ENCODE peak calls at places on chromosome 3, in five cellular contexts. V is CD4-positive, alpha-beta T cell; T is fibroblast of lung; R is CD8-positive, alpha-beta T cell; Q is Panc1. F is an unnamed sample. For H3K9me3, the result is how much of the 10 kb centered on the place peaks cover.

GRCh38 chr3:46978985-46979944 is at the start of gene NBEAL2:
- DNase-seq in T (peak), V (peak), Q (peak), R (peak), F (peak)

GRCh38 chr3:18648868-18649450 is 223.8 kb upstream of the SATB1 start:
- DNase-seq in Q (no peak), R (no peak), V (no peak), T (no peak), F (no peak)

GRCh38 chr3:135792174-135792573 is 173.4 kb upstream of the PPP2R3A start:
- DNase-seq in R (no peak), Q (no peak), V (no peak), T (no peak), F (no peak)

GRCh38 chr3:114393367-114394072 is 99.7 kb downstream of the TIGIT start:
- DNase-seq in R (no peak), T (no peak), Q (no peak), V (no peak), F (no peak)

GRCh38 chr3:114527036-114527644 is 233.3 kb downstream of the TIGIT start:
- DNase-seq in Q (no peak), R (no peak), T (peak), V (no peak), F (no peak)

GRCh38 chr3:162769559-162769958 is 1273.0 kb downstream of the OTOL1 start:
- DNase-seq in T (no peak), R (no peak), V (no peak), Q (no peak), F (no peak)

GRCh38 chr3:58429657-58430056 is 4.0 kb downstream of the PDHB start:
- DNase-seq in V (no peak), T (no peak), Q (no peak), R (no peak), F (no peak)

GRCh38 chr3:106013971-106014370 is 145.2 kb upstream of the CBLB start:
- DNase-seq in R (no peak), T (peak), Q (peak), V (no peak), F (no peak)

GRCh38 chr3:155088705-155089380 is 8.7 kb downstream of the MME start:
- DNase-seq in V (no peak), T (peak), Q (no peak), R (no peak), F (no peak)

GRCh38 chr3:140351466-140351865 is 326.4 kb upstream of the TRIM42 start:
- DNase-seq in V (no peak), Q (no peak), R (no peak), T (no peak), F (no peak)

GRCh38 chr3:181824961-181825360 is 113.2 kb downstream of the SOX2 start:
- DNase-seq in Q (no peak), T (no peak), V (no peak), R (no peak), F (no peak)

GRCh38 chr3:9340450-9341009 is 22.3 kb upstream of the THUMPD3 start:
- DNase-seq in R (no peak), Q (peak), T (peak), V (no peak), F (no peak)

GRCh38 chr3:16883057-16883725 is 1.6 kb upstream of the PLCL2 start:
- DNase-seq in Q (no peak), T (peak), V (no peak), R (no peak), F (no peak)

GRCh38 chr3:137970914-137971831 is 38.8 kb upstream of the CLDN18 start:
- DNase-seq in Q (no peak), T (peak), V (peak), R (peak), F (peak)

GRCh38 chr3:139087621-139088020 is 42.9 kb upstream of the PRR23C start:
- DNase-seq in Q (no peak), V (no peak), R (no peak), T (no peak), F (no peak)

GRCh38 chr3:126607214-126607908 is 47.6 kb downstream of the TXNRD3 start:
- DNase-seq in R (no peak), V (no peak), T (peak), Q (no peak), F (no peak)

GRCh38 chr3:49714728-49715550 is 4.5 kb downstream of the AMIGO3 start:
- DNase-seq in T (no peak), V (no peak), R (no peak), Q (no peak), F (no peak)

GRCh38 chr3:1374471-1374870 is 281.6 kb downstream of the CNTN6 start:
- DNase-seq in V (no peak), Q (no peak), T (no peak), R (no peak), F (no peak)
- H3K9me3 ChIP-seq in V (under half), Q (under half), T (under half), R (under half), F (under half)

DNA sequence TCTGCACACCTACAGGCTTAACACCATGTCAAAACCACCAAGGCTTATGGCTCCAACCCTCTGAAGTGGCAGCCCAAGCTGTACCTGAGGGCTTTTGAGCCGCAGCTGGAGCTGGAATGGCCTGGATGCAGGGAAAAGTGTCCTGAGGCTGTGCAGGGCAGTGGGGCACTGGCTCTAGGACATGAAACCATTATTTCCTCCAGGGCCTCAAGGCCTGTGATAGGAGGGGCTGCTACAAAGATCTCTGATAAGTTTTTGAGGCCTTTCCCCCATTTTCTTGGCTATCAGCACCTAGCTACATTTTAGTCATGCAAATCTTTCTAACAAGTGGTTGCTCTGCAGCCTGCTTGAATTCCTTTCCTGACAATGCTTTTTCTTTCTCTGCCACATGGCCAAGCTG is 37.6 kb downstream of the SPATA16 start:
- DNase-seq in R (no peak), T (no peak), Q (no peak), V (no peak), F (no peak)
- H3K9me3 ChIP-seq in R (under half), T (under half), Q (under half), V (under half), F (under half)

GRCh38 chr3:118199044-118199443 is 835.6 kb downstream of the IGSF11 start:
- DNase-seq in V (no peak), T (no peak), R (no peak), Q (no peak), F (no peak)
- H3K9me3 ChIP-seq in V (under half), T (under half), R (under half), Q (under half), F (under half)

DNA sequence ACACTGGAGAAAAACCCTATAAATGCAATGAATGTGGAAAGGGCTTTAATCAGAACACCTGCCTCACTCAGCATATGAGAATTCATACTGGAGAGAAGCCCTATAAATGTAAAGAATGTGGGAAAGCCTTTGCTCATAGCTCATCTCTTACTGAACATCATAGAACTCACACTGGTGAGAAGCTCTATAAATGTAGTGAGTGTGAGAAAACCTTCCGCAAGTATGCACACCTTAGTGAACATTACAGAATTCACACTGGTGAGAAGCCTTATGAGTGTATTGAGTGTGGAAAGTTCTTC is 7.4 kb upstream of the ZNF501 start:
- DNase-seq in Q (no peak), V (no peak), T (peak), R (no peak), F (no peak)
- H3K9me3 ChIP-seq in Q (under half), V (half or more), T (under half), R (half or more), F (half or more)